ENCODE peak calls at places on chromosomes 2 and 18, in four cellular contexts. One of them, this sample, is unnamed.

GRCh38 chr2:106745468-106745867 is 140.5 kb downstream of the ST6GAL2 start:
- DNase-seq in SK-N-SH: peak; percentile 56
- DNase-seq in K562: no peak
- DNase-seq in HepG2: no peak
- DNase-seq in this sample: peak; percentile 10

GRCh38 chr2:108293850-108294249 is 5.2 kb downstream of the SULT1C2 start:
- DNase-seq in SK-N-SH: no peak
- DNase-seq in K562: no peak
- DNase-seq in HepG2: peak; percentile 35
- DNase-seq in this sample: no peak

GRCh38 chr2:234240917-234241316 is 190.4 kb downstream of the SPP2 start:
- DNase-seq in SK-N-SH: no peak
- DNase-seq in K562: no peak
- DNase-seq in HepG2: no peak
- DNase-seq in this sample: no peak

GRCh38 chr2:145200307-145200706 is 680.4 kb upstream of the ZEB2 start:
- DNase-seq in SK-N-SH: no peak
- DNase-seq in K562: no peak
- DNase-seq in HepG2: no peak
- DNase-seq in this sample: no peak

GRCh38 chr2:226435146-226435545 is 364.5 kb downstream of the IRS1 start:
- DNase-seq in SK-N-SH: no peak
- DNase-seq in K562: no peak
- DNase-seq in HepG2: no peak
- DNase-seq in this sample: no peak

GRCh38 chr2:64345998-64346397 is 108.0 kb upstream of the LGALSL start:
- DNase-seq in SK-N-SH: no peak
- DNase-seq in K562: no peak
- DNase-seq in HepG2: no peak
- DNase-seq in this sample: no peak

GRCh38 chr2:180979086-180979934 is 1.1 kb upstream of the UBE2E3 start:
- DNase-seq in SK-N-SH: no peak
- DNase-seq in K562: peak; percentile 38
- DNase-seq in HepG2: peak; percentile 82
- DNase-seq in this sample: no peak

GRCh38 chr2:36889782-36890181 is 76.6 kb downstream of the STRN start:
- DNase-seq in SK-N-SH: no peak
- DNase-seq in K562: peak; percentile 4
- DNase-seq in HepG2: peak; percentile 35
- DNase-seq in this sample: no peak

GRCh38 chr2:241224068-241224850 is 35.8 kb downstream of the ANO7 start:
- DNase-seq in SK-N-SH: peak; percentile 91
- DNase-seq in K562: no peak
- DNase-seq in HepG2: peak; percentile 87
- DNase-seq in this sample: no peak

GRCh38 chr2:210268281-210268680 is 43.0 kb upstream of the ACADL start:
- DNase-seq in SK-N-SH: no peak
- DNase-seq in K562: no peak
- DNase-seq in HepG2: no peak
- DNase-seq in this sample: no peak

GRCh38 chr2:98394595-98395153 is 48.4 kb downstream of the CNGA3 start:
- DNase-seq in SK-N-SH: no peak
- DNase-seq in K562: no peak
- DNase-seq in HepG2: no peak
- DNase-seq in this sample: no peak

GRCh38 chr2:43387092-43388062 is 161.0 kb upstream of the ZFP36L2 start:
- DNase-seq in SK-N-SH: no peak
- DNase-seq in K562: no peak
- DNase-seq in HepG2: no peak
- DNase-seq in this sample: no peak

GRCh38 chr2:127536707-127537106 is 1.2 kb downstream of the MYO7B start:
- DNase-seq in SK-N-SH: no peak
- DNase-seq in K562: no peak
- DNase-seq in HepG2: no peak
- DNase-seq in this sample: no peak

GRCh38 chr2:105843797-105844374 is 99.2 kb downstream of the NCK2 start:
- DNase-seq in SK-N-SH: no peak
- DNase-seq in K562: no peak
- DNase-seq in HepG2: peak; percentile 46
- DNase-seq in this sample: no peak

GRCh38 chr2:10444463-10444862 is 3.7 kb downstream of the ODC1 start:
- DNase-seq in SK-N-SH: no peak
- DNase-seq in K562: peak; percentile 30
- DNase-seq in HepG2: no peak
- DNase-seq in this sample: no peak

GRCh38 chr2:104873689-104874054 is 19.8 kb downstream of the POU3F3 start:
- DNase-seq in SK-N-SH: no peak
- DNase-seq in K562: no peak
- DNase-seq in HepG2: no peak
- DNase-seq in this sample: peak; percentile 41

GRCh38 chr2:191645807-191646611 is 31.9 kb upstream of the NABP1 start:
- DNase-seq in SK-N-SH: peak; percentile 1
- DNase-seq in K562: peak; percentile 39
- DNase-seq in HepG2: no peak
- DNase-seq in this sample: no peak

GRCh38 chr2:29260151-29260772 is 145.0 kb downstream of the CLIP4 start:
- DNase-seq in SK-N-SH: no peak
- DNase-seq in K562: no peak
- DNase-seq in HepG2: no peak
- DNase-seq in this sample: no peak

GRCh38 chr2:38116762-38117161 is 40.8 kb upstream of the CYP1B1 start:
- DNase-seq in SK-N-SH: no peak
- DNase-seq in K562: no peak
- DNase-seq in HepG2: no peak
- DNase-seq in this sample: no peak

GRCh38 chr2:62409442-62409841 is 96.6 kb downstream of the TMEM17 start:
- DNase-seq in SK-N-SH: no peak
- DNase-seq in K562: peak; percentile 19
- DNase-seq in HepG2: no peak
- DNase-seq in this sample: no peak

GRCh38 chr2:151817929-151818328 is 10.3 kb downstream of the ARL5A start:
- DNase-seq in SK-N-SH: no peak
- DNase-seq in K562: no peak
- DNase-seq in HepG2: no peak
- DNase-seq in this sample: no peak

GRCh38 chr18:7414459-7414858 is 152.7 kb upstream of the PTPRM start:
- DNase-seq in SK-N-SH: no peak
- DNase-seq in K562: no peak
- DNase-seq in HepG2: no peak
- DNase-seq in this sample: no peak

GRCh38 chr2:198448803-198449202 is 644.4 kb downstream of the PLCL1 start:
- DNase-seq in SK-N-SH: no peak
- DNase-seq in K562: no peak
- DNase-seq in HepG2: no peak
- DNase-seq in this sample: no peak

GRCh38 chr2:3754280-3754679 is 50.9 kb downstream of the DCDC2C start:
- DNase-seq in SK-N-SH: no peak
- DNase-seq in K562: no peak
- DNase-seq in HepG2: peak; percentile 8
- DNase-seq in this sample: no peak

GRCh38 chr2:136527560-136527959 is 237.8 kb upstream of the THSD7B start:
- DNase-seq in SK-N-SH: no peak
- DNase-seq in K562: peak; percentile 45
- DNase-seq in HepG2: peak; percentile 41
- DNase-seq in this sample: peak; percentile 50

GRCh38 chr2:208006833-208007232 is 18.5 kb downstream of the PLEKHM3 start:
- DNase-seq in SK-N-SH: no peak
- DNase-seq in K562: no peak
- DNase-seq in HepG2: no peak
- DNase-seq in this sample: no peak

GRCh38 chr2:105325389-105325963 is 4.1 kb downstream of the TGFBRAP1 start:
- DNase-seq in SK-N-SH: no peak
- DNase-seq in K562: no peak
- DNase-seq in HepG2: no peak
- DNase-seq in this sample: no peak

GRCh38 chr2:181517685-181518301 is 60.6 kb downstream of the ITGA4 start:
- DNase-seq in SK-N-SH: no peak
- DNase-seq in K562: no peak
- DNase-seq in HepG2: no peak
- DNase-seq in this sample: no peak

GRCh38 chr18:58481321-58482180 is 147.3 kb downstream of the ALPK2 start:
- DNase-seq in SK-N-SH: no peak
- DNase-seq in K562: no peak
- DNase-seq in HepG2: peak; percentile 82
- DNase-seq in this sample: no peak

GRCh38 chr2:221106241-221106640 is 465.9 kb downstream of the EPHA4 start:
- DNase-seq in SK-N-SH: no peak
- DNase-seq in K562: no peak
- DNase-seq in HepG2: no peak
- DNase-seq in this sample: no peak

GRCh38 chr2:101330253-101330921 is 21.9 kb upstream of the RNF149 start:
- DNase-seq in SK-N-SH: no peak
- DNase-seq in K562: no peak
- DNase-seq in HepG2: peak; percentile 92
- DNase-seq in this sample: peak; percentile 57

GRCh38 chr2:216739035-216739434 is 43.7 kb upstream of the IGFBP5 start:
- DNase-seq in SK-N-SH: no peak
- DNase-seq in K562: no peak
- DNase-seq in HepG2: no peak
- DNase-seq in this sample: no peak

GRCh38 chr18:79393181-79393598 is 2.5 kb upstream of the NFATC1 start:
- DNase-seq in SK-N-SH: no peak
- DNase-seq in K562: no peak
- DNase-seq in HepG2: no peak
- DNase-seq in this sample: no peak

GRCh38 chr18:68679531-68679930 is 35.4 kb downstream of the TMX3 start:
- DNase-seq in SK-N-SH: no peak
- DNase-seq in K562: no peak
- DNase-seq in HepG2: no peak
- DNase-seq in this sample: no peak

GRCh38 chr2:135473567-135473966 is 57.5 kb downstream of the ZRANB3 start:
- DNase-seq in SK-N-SH: peak; percentile 37
- DNase-seq in K562: peak; percentile 42
- DNase-seq in HepG2: peak; percentile 57
- DNase-seq in this sample: peak; percentile 21

GRCh38 chr2:220789961-220790360 is 782.1 kb downstream of the EPHA4 start:
- DNase-seq in SK-N-SH: no peak
- DNase-seq in K562: no peak
- DNase-seq in HepG2: no peak
- DNase-seq in this sample: no peak

GRCh38 chr18:13433088-13433487 is 214.5 kb downstream of the LDLRAD4 start:
- DNase-seq in SK-N-SH: no peak
- DNase-seq in K562: no peak
- DNase-seq in HepG2: no peak
- DNase-seq in this sample: no peak

GRCh38 chr2:69715964-69716363 is 26.0 kb upstream of the ANXA4 start:
- DNase-seq in SK-N-SH: no peak
- DNase-seq in K562: no peak
- DNase-seq in HepG2: no peak
- DNase-seq in this sample: no peak

DNA sequence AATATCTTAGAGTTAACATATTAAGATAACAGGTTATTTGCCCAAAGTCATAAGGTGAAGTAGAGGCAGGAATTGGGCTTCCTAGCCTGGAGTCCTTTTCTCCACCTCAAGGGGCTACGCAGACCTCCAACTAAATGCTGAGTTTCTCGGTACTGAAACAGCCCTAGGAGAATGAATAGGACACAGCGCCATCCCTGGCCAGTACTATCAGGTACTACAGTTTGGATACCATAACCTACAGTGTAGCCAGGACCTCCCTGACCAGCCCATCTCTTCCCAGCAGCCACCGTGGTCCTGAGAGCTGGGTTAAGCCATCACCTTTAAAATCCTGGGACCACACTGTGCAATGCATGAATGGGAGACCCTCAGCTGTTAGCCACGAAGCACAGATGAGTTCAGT is 15.7 kb downstream of the CASP8 start:
- DNase-seq in SK-N-SH: no peak
- DNase-seq in K562: no peak
- DNase-seq in HepG2: no peak
- DNase-seq in this sample: peak; percentile 72
- TF ChIP-seq USF2 in SK-N-SH: no peak
- TF ChIP-seq USF2 in K562: no peak
- TF ChIP-seq USF2 in HepG2: no peak
- TF ChIP-seq USF2 in this sample: no peak

GRCh38 chr2:25514043-25514627 is 159.2 kb downstream of the DTNB start:
- DNase-seq in SK-N-SH: no peak
- DNase-seq in K562: no peak
- DNase-seq in HepG2: no peak
- DNase-seq in this sample: no peak
- TF ChIP-seq FOXJ3 in SK-N-SH: no peak
- TF ChIP-seq FOXJ3 in K562: no peak
- TF ChIP-seq FOXJ3 in HepG2: no peak
- TF ChIP-seq FOXJ3 in this sample: no peak

GRCh38 chr18:10216809-10217208 is 237.6 kb upstream of the APCDD1 start:
- DNase-seq in SK-N-SH: no peak
- DNase-seq in K562: no peak
- DNase-seq in HepG2: no peak
- DNase-seq in this sample: no peak
- TF ChIP-seq USF2 in SK-N-SH: no peak
- TF ChIP-seq USF2 in K562: no peak
- TF ChIP-seq USF2 in HepG2: no peak
- TF ChIP-seq USF2 in this sample: no peak

DNA sequence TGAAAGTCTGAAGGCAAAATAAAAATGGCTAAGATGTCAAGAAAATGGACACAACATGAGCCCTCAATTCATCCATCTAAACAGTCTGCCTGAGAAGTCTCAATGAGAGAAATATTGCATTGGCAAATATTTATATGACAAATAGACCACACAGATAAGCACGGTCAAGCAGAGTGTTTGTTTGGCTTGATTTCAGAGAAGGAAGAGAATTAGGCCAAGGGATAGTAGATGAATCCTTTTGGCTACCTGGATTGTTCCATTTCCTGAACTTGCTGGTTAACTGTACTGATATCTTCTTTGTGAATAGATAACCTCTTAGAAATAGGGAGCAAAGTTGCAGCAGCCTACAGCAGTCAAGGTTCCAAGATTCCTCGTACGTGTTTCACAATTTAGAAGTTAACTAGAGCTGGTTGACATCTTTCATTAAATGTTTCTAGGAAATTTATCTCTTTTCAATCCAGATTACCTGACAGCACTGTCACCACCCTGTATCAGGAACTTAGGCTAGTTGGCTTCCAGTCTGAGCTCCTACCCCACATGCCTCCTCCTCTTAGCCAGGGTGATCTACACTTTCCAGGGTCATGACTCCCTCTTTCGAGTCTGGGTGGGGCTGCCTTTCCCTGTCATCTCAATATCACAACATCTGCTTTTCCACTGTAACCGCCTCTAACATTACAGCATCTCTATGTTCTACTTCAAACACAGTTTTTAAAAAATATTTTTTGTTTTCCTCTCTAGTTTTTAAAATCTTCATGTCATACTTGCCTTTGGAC is 129.5 kb downstream of the RBMS1 start:
- DNase-seq in SK-N-SH: no peak
- DNase-seq in K562: no peak
- DNase-seq in HepG2: no peak
- DNase-seq in this sample: no peak
- TF ChIP-seq FOXJ3 in SK-N-SH: no peak
- TF ChIP-seq FOXJ3 in K562: no peak
- TF ChIP-seq FOXJ3 in HepG2: no peak
- TF ChIP-seq FOXJ3 in this sample: no peak

GRCh38 chr18:8794133-8794986 is 89.0 kb downstream of the MTCL1 start:
- DNase-seq in SK-N-SH: peak; percentile 64
- DNase-seq in K562: no peak
- DNase-seq in HepG2: peak; percentile 66
- DNase-seq in this sample: no peak
- TF ChIP-seq USF2 in SK-N-SH: no peak
- TF ChIP-seq USF2 in K562: no peak
- TF ChIP-seq USF2 in HepG2: no peak
- TF ChIP-seq USF2 in this sample: no peak